ENCODE peak calls at places on chromosomes 13 and 19, in four cellular contexts. S, Q, J and H are unnamed samples.

GRCh38 chr13:43986395-43986794 is 106.7 kb downstream of the LACC1 start:
- DNase-seq in Q (no peak), J (no peak), S (no peak), H (no peak)

GRCh38 chr13:36454121-36454520 is 21.8 kb downstream of the CCNA1 start:
- DNase-seq in J (no peak), S (no peak), Q (no peak), H (no peak)

GRCh38 chr13:30681489-30682242 is 53.7 kb upstream of the ALOX5AP start:
- DNase-seq in S (no peak), Q (no peak), J (no peak), H (no peak)

GRCh38 chr13:113820813-113821651 is 42.8 kb downstream of the GAS6 start:
- DNase-seq in S (peak; percentile 90), Q (peak; percentile 75), J (peak; percentile 63), H (peak; percentile 84)

GRCh38 chr19:9883231-9883758 is 48.2 kb downstream of the PIN1 start:
- DNase-seq in Q (no peak), J (no peak), S (no peak), H (no peak)

GRCh38 chr13:106010836-106011235 is 524.6 kb downstream of the EFNB2 start:
- DNase-seq in J (no peak), Q (no peak), S (no peak), H (no peak)

GRCh38 chr13:108878732-108879131 is 249.3 kb downstream of the MYO16 start:
- DNase-seq in S (no peak), J (no peak), Q (no peak), H (no peak)

GRCh38 chr13:45928843-45929242 is 77.3 kb upstream of the SIAH3 start:
- DNase-seq in S (no peak), J (no peak), Q (no peak), H (no peak)

GRCh38 chr13:78147905-78148304 is 229.3 kb upstream of the EDNRB start:
- DNase-seq in S (no peak), Q (no peak), J (no peak), H (no peak)

GRCh38 chr19:2330632-2331284 is 2.3 kb downstream of the SPPL2B start:
- DNase-seq in J (peak; percentile 93), S (no peak), Q (no peak), H (no peak)

GRCh38 chr13:75357576-75358295 is 124.2 kb downstream of the TBC1D4 start:
- DNase-seq in J (no peak), S (no peak), Q (no peak), H (no peak)

GRCh38 chr13:93745884-93746283 is 519.3 kb downstream of the GPC6 start:
- DNase-seq in J (no peak), S (no peak), Q (no peak), H (no peak)

GRCh38 chr13:106213028-106213427 is 322.4 kb downstream of the EFNB2 start:
- DNase-seq in J (no peak), Q (no peak), S (no peak), H (no peak)

GRCh38 chr13:104289400-104289799 is 1223.2 kb upstream of the SLC10A2 start:
- DNase-seq in J (no peak), S (no peak), Q (no peak), H (no peak)

GRCh38 chr13:106143930-106144709 is 391.3 kb downstream of the EFNB2 start:
- DNase-seq in Q (no peak), J (no peak), S (no peak), H (no peak)

GRCh38 chr19:39372047-39372802 is 18.7 kb downstream of the PAF1 start:
- DNase-seq in Q (peak; percentile 72), S (peak; percentile 88), J (peak; percentile 57), H (peak; percentile 91)

GRCh38 chr13:109160357-109160756 is 530.9 kb downstream of the MYO16 start:
- DNase-seq in S (no peak), Q (no peak), J (no peak), H (no peak)

GRCh38 chr13:41179593-41180250 is 14.6 kb downstream of the KBTBD7 start:
- DNase-seq in J (no peak), S (no peak), Q (no peak), H (no peak)

GRCh38 chr13:24502567-24503375 is 9.8 kb downstream of the PARP4 start:
- DNase-seq in Q (no peak), J (peak; percentile 62), S (peak; percentile 64), H (no peak)

GRCh38 chr13:21069561-21070004 is 8.2 kb upstream of the LATS2 start:
- DNase-seq in Q (no peak), S (no peak), J (no peak), H (no peak)

GRCh38 chr13:78060966-78061365 is 142.3 kb upstream of the EDNRB start:
- DNase-seq in Q (no peak), S (no peak), J (no peak), H (no peak)

GRCh38 chr19:31391518-31391917 is 42.3 kb upstream of the TSHZ3 start:
- DNase-seq in S (no peak), J (no peak), Q (no peak), H (no peak)

GRCh38 chr19:3367572-3368440 is 1.4 kb downstream of the NFIC start:
- DNase-seq in S (no peak), Q (no peak), J (no peak), H (peak; percentile 62)

GRCh38 chr13:46715363-46715762 is 81.6 kb downstream of the ESD start:
- DNase-seq in Q (no peak), J (no peak), S (no peak), H (no peak)

DNA sequence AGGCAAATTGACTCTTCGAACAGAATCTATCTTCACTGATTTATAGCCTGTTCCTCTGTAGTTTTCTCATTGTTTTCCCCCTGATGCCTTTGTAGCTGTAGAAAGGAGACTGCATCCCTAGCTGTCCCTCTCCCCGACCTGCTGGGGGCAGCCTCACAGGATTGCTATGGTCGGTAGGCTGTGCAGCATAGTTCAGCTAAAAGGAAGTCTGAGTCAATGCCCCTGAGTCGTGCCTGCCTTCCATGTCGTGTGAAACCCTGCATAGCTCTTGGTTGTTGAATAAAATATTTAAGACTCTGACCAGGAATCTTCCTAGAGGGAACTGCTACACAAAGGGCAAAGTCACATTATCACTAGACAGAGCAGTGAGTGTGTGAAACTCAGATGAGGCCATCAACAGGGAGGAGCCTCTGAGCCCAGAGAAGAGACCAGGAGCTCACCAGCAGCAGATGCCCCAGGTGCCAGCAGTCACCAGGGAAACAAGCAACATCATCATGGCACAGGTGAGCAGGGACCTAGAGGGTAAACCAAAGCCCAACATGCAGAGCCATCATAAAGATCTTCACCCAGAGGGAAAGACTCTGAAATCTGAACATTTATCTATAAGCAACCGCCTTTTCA is 108.4 kb upstream of the NBEA start:
- DNase-seq in J (no peak), S (no peak), Q (no peak), H (no peak)
- H3K4me1 ChIP-seq in J (no peaks in the 10 kb centered on the region), S (no peaks in the 10 kb centered on the region), Q (no peaks in the 10 kb centered on the region), H (no peaks in the 10 kb centered on the region)

DNA sequence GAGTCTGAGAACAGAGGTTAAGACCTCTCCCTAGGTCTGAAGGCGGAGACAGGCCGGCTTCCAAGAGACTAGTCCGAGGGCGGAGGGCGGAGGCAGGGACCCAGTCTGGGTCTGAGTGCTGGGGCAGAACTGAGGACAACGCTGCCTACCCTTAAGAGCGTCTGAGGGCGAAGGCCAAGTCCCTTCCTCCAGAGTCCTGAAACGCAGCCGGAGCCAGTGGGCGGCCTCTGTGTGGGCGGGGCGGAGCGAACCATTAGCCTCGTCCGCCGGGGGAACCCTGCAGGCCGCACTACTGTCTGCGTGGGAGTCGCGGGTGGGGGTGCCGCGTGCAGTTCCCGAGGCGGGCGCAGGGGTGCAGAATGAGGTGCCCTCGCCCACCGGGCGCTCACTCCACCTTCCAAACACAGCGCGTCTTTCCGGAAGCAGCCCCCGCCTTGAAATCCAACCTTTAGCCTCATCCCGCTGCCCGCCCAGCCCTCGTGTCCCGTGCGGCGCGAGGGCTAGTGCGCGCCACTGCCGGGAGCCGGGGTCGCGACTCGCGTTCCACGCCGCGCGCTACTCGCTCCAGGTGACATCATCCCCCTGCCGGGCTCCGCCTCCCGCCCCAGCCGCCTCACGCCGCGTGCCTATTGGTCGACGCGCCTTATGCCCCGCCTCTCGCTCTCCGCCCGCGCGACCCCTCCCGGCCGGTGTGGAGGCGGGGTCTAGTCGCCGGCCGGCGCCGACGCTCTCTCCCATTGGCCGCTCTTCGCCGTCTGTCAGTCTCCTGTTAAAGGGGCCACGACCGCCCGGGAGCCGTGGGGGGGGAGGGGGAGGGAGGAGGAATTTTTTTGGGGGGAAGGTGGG is at the start of gene C19orf73:
- DNase-seq in J (peak; percentile 97), Q (peak; percentile 88), S (peak; percentile 95), H (peak; percentile 96)
- H3K27ac ChIP-seq in J (peak within 1 kb of the TSS; percentile 93), Q (peak within 1 kb of the TSS; percentile 90), S (peak within 1 kb of the TSS; percentile 96), H (peak within 1 kb of the TSS; percentile 67)

DNA sequence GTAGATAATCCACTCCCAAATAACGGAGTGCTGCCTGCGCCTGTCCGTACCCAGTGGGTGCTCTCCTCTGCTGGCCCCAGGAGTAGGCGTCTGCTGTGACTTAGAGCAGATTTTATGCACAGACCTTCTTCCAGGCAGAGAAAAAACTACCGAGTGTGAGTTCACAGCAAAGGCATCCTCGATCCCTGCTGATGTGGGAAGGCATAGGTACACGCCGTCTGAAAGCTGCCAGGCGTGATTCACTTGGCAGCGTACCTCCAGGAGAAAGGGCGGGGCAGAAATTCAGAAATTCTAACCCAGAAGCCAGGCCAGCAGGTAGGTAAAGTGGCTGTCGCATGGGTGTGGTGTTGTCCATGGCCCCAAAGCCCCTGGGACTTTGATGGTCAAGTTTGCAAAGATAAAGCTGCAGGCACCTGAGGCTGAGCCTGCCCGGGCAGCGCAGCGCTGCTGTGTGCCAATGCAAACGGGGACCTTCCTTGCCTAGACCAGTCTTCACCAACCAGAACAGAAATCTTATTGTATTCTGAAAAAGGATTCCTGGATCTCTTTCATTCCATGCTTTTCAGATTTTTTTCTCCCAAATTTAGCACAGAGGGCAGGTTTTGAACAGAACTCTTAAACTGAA is 36.3 kb downstream of the COL4A2 start:
- DNase-seq in Q (no peak), J (no peak), S (no peak), H (no peak)
- TF ChIP-seq EP300 in Q (no peak), J (peak; percentile 33), S (peak; percentile 80), H (no peak)

DNA sequence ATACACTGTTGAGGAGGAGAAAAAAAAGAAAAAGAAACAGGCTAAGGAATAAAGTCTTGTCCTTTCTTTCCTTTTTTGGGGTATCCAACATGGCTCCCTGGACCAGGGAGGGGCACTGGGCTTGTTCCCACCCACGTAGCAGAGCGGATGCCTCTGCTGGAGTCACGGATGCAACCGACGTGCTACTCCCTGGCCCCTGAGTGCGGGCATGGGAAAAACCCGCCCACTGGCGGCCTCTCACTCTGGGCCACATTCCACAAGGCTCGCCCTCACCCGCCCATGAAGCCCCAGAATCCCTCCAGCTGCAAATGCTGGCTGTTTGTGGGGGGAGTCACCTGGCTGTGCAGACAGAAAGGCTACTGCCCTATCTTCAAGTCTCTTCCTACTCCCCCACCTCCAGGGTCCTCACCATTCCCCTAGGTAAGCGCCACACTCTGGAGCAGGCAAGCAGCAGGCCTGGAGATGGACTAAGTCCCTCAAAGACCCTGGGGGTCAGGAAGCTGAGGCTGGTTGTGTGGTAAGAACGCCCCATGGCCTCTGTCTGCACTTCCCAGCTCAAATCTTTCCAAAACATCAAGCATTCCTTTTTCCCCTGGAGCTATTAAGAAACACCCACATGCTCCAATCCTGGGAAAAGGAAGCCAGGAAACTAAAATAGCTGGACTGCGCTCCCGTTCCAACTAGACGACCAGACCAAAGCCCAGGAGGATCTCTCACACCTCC is 17.8 kb upstream of the EPHX3 start:
- DNase-seq in J (no peak), S (no peak), Q (no peak), H (peak; percentile 72)
- H3K4me1 ChIP-seq in J (peaks cover 50% of the 10 kb centered on the region), S (peaks cover 79% of the 10 kb centered on the region), Q (peaks cover 89% of the 10 kb centered on the region), H (peaks cover 49% of the 10 kb centered on the region)

GRCh38 chr19:42275517-42275916 is 6.5 kb downstream of the CIC start:
- DNase-seq in S (no peak), J (no peak), Q (no peak), H (no peak)
- H3K27ac ChIP-seq in S (no peak overlapping the region), J (no peak overlapping the region), Q (peak overlapping the region; percentile 96), H (no peak overlapping the region)